ENCODE peak calls at places on chromosomes 12 and 14, in six cellular contexts. L, J, A, F, M and H are unnamed samples.

GRCh38 chr12:90062799-90063198 is 354.2 kb upstream of the ATP2B1 start:
- DNase-seq in L (no peak), J (no peak), A (no peak), F (no peak), M (no peak), H (no peak)

GRCh38 chr12:126944684-126945083 is 1322.3 kb upstream of the TMEM132C start:
- DNase-seq in L (no peak), J (no peak), A (no peak), F (no peak), M (no peak), H (no peak)

GRCh38 chr12:2376855-2377657 is 324.3 kb downstream of the CACNA1C start:
- DNase-seq in L (no peak), J (no peak), A (no peak), F (no peak), M (no peak), H (no peak)

GRCh38 chr12:3201741-3202500 is 124.7 kb downstream of the TSPAN9 start:
- DNase-seq in L (no peak), J (no peak), A (no peak), F (no peak), M (no peak), H (no peak)

GRCh38 chr14:85159726-85160125 is 370.2 kb upstream of the FLRT2 start:
- DNase-seq in L (no peak), J (no peak), A (no peak), F (no peak), M (no peak), H (no peak)

GRCh38 chr12:1933342-1933992 is 15.0 kb upstream of the CACNA2D4 start:
- DNase-seq in L (peak; percentile 53), J (no peak), A (no peak), F (no peak), M (no peak), H (no peak)

GRCh38 chr12:88181881-88182280 is 39.8 kb downstream of the TMTC3 start:
- DNase-seq in L (no peak), J (no peak), A (no peak), F (no peak), M (no peak), H (no peak)

GRCh38 chr12:57063991-57064725 is 14.2 kb upstream of the MYO1A start:
- DNase-seq in L (no peak), J (no peak), A (no peak), F (no peak), M (peak; percentile 25), H (no peak)

GRCh38 chr14:104389326-104390220 is 190.0 kb upstream of the C14orf180 start:
- DNase-seq in L (peak; percentile 63), J (no peak), A (no peak), F (no peak), M (no peak), H (no peak)

GRCh38 chr14:39266589-39266870 is 32.8 kb downstream of the MIA2 start:
- DNase-seq in L (peak; percentile 78), J (no peak), A (no peak), F (no peak), M (no peak), H (peak; percentile 14)

GRCh38 chr12:20438307-20438779 is 70.0 kb downstream of the PDE3A start:
- DNase-seq in L (no peak), J (no peak), A (no peak), F (no peak), M (no peak), H (no peak)

GRCh38 chr14:89813485-89814080 is 140.9 kb downstream of the EFCAB11 start:
- DNase-seq in L (no peak), J (no peak), A (no peak), F (no peak), M (no peak), H (no peak)